ENCODE peak calls at places on chromosome 11, in six cellular contexts. A is posterior cingulate gyrus, O is skeletal muscle cell, T is endothelial cell, K is HTR-8/SVneo, C is epithelial cell of esophagus. Q is an unnamed sample.

GRCh38 chr11:72814831-72815618 is 814 bp downstream of the ATG16L2 start:
- DNase-seq in A (peak; percentile 88), O (no peak), T (peak; percentile 66), K (peak; percentile 81), C (peak; percentile 63), Q (no peak)

GRCh38 chr11:30326114-30326783 is 3.3 kb downstream of the ARL14EP start:
- DNase-seq in A (no peak), O (no peak), T (no peak), K (no peak), C (peak; percentile 35), Q (no peak)

GRCh38 chr11:48129697-48130395 is 86.8 kb upstream of the OR4B1 start:
- DNase-seq in A (no peak), O (no peak), T (no peak), K (no peak), C (no peak), Q (no peak)

GRCh38 chr11:12259956-12260355 is 117.4 kb upstream of the PARVA start:
- DNase-seq in A (no peak), O (no peak), T (no peak), K (no peak), C (no peak), Q (no peak)

GRCh38 chr11:113833151-113833550 is 42.2 kb downstream of the USP28 start:
- DNase-seq in A (peak; percentile 32), O (no peak), T (no peak), K (no peak), C (no peak), Q (no peak)

GRCh38 chr11:31656051-31656450 is 146.5 kb downstream of the ELP4 start:
- DNase-seq in A (no peak), O (no peak), T (no peak), K (no peak), C (peak; percentile 71), Q (no peak)

GRCh38 chr11:62242021-62242420 is at the start of gene SCGB1D2:
- DNase-seq in A (peak; percentile 74), O (no peak), T (no peak), K (no peak), C (peak; percentile 60), Q (peak; percentile 33)

GRCh38 chr11:44333271-44334218 is 23.6 kb upstream of the ALX4 start:
- DNase-seq in A (peak; percentile 33), O (no peak), T (no peak), K (no peak), C (peak; percentile 62), Q (no peak)

Q was measured in head of caudate nucleus.